ENCODE peak calls at places on chromosomes 1 and 21, in seven cellular contexts. T is astrocyte of the spinal cord, C is HFFc6, H is H9, E is Daoy, G is NCI-H1092 treated with DMSO at 0.1 percent for 48 hours, B is GOT3. Y is an unnamed sample.

GRCh38 chr21:37006521-37007291 is at the start of gene RIPPLY3:
- DNase-seq in T (peak), C (no peak), H (peak), E (peak), G (peak), B (no peak), Y (no peak)

GRCh38 chr1:14949270-14949835 is 204.2 kb upstream of the TMEM51 start:
- DNase-seq in T (no peak), C (no peak), H (no peak), E (no peak), G (no peak), B (no peak), Y (no peak)

GRCh38 chr1:244231572-244232315 is 180.7 kb downstream of the ZBTB18 start:
- DNase-seq in T (peak), C (peak), H (no peak), E (peak), G (peak), B (no peak), Y (peak)

GRCh38 chr1:50604580-50604979 is 181.3 kb upstream of the DMRTA2 start:
- DNase-seq in T (no peak), C (no peak), H (no peak), E (no peak), G (no peak), B (no peak), Y (no peak)

GRCh38 chr1:157239936-157240335 is 101.7 kb upstream of the ETV3 start:
- DNase-seq in T (no peak), C (no peak), H (no peak), E (no peak), G (no peak), B (no peak), Y (no peak)

GRCh38 chr1:205294175-205294913 is 27.2 kb downstream of the NUAK2 start:
- DNase-seq in T (peak), C (peak), H (peak), E (peak), G (no peak), B (peak), Y (no peak)

GRCh38 chr1:171753685-171754380 is 12.0 kb upstream of the VAMP4 start:
- DNase-seq in T (no peak), C (no peak), H (no peak), E (no peak), G (no peak), B (no peak), Y (no peak)

GRCh38 chr1:234607091-234608025 is 2.6 kb downstream of the IRF2BP2 start:
- DNase-seq in T (peak), C (no peak), H (no peak), E (peak), G (peak), B (no peak), Y (no peak)

GRCh38 chr1:115677172-115677542 is 35.4 kb downstream of the VANGL1 start:
- DNase-seq in T (peak), C (no peak), H (no peak), E (peak), G (no peak), B (no peak), Y (no peak)

GRCh38 chr1:201848230-201848629 is 19.3 kb downstream of the IPO9 start:
- DNase-seq in T (no peak), C (no peak), H (no peak), E (no peak), G (no peak), B (no peak), Y (no peak)

GRCh38 chr21:21183092-21183491 is 184.9 kb downstream of the NCAM2 start:
- DNase-seq in T (no peak), C (peak), H (no peak), E (no peak), G (no peak), B (no peak), Y (no peak)

GRCh38 chr1:21568006-21568746 is 59.0 kb downstream of the ALPL start:
- DNase-seq in T (peak), C (peak), H (no peak), E (no peak), G (no peak), B (no peak), Y (no peak)

GRCh38 chr1:102085896-102086295 is 89.2 kb upstream of the OLFM3 start:
- DNase-seq in T (no peak), C (no peak), H (no peak), E (no peak), G (no peak), B (no peak), Y (no peak)

GRCh38 chr21:36044056-36044455 is 16.3 kb downstream of the SETD4 start:
- DNase-seq in T (no peak), C (no peak), H (no peak), E (no peak), G (no peak), B (no peak), Y (no peak)

GRCh38 chr1:10774615-10775310 is 21.7 kb downstream of the CASZ1 start:
- DNase-seq in T (no peak), C (no peak), H (no peak), E (no peak), G (no peak), B (no peak), Y (no peak)

GRCh38 chr21:46544003-46544402 is 60.9 kb downstream of the S100B start:
- DNase-seq in T (no peak), C (no peak), H (no peak), E (no peak), G (no peak), B (no peak), Y (no peak)

GRCh38 chr21:45208627-45208951 is 79.1 kb downstream of the POFUT2 start:
- DNase-seq in T (peak), C (no peak), H (no peak), E (peak), G (no peak), B (no peak), Y (no peak)

GRCh38 chr1:211944733-211945500 is 90.4 kb downstream of the INTS7 start:
- DNase-seq in T (peak), C (no peak), H (peak), E (peak), G (no peak), B (no peak), Y (no peak)

GRCh38 chr1:231421971-231422797 is at the start of gene EGLN1:
- DNase-seq in T (peak), C (peak), H (peak), E (peak), G (peak), B (peak), Y (peak)

GRCh38 chr1:46202975-46203737 is at the start of gene LURAP1:
- DNase-seq in T (peak), C (peak), H (peak), E (no peak), G (no peak), B (no peak), Y (no peak)

GRCh38 chr1:116852910-116853309 is 56.8 kb upstream of the PTGFRN start:
- DNase-seq in T (peak), C (peak), H (no peak), E (peak), G (no peak), B (no peak), Y (no peak)

GRCh38 chr1:22794691-22795090 is 84.1 kb downstream of the EPHB2 start:
- DNase-seq in T (no peak), C (no peak), H (no peak), E (no peak), G (no peak), B (no peak), Y (no peak)

GRCh38 chr1:66331641-66332523 is 202.1 kb upstream of the SGIP1 start:
- DNase-seq in T (peak), C (peak), H (peak), E (peak), G (no peak), B (peak), Y (peak)

GRCh38 chr1:179591592-179592580 is at the start of gene TDRD5:
- DNase-seq in T (no peak), C (no peak), H (peak), E (peak), G (no peak), B (no peak), Y (no peak)

GRCh38 chr21:33384851-33385331 is 18.3 kb upstream of the IFNGR2 start:
- DNase-seq in T (no peak), C (no peak), H (no peak), E (no peak), G (no peak), B (no peak), Y (no peak)

GRCh38 chr1:111142358-111142975 is 2.4 kb downstream of the CEPT1 start:
- DNase-seq in T (no peak), C (no peak), H (no peak), E (no peak), G (no peak), B (no peak), Y (no peak)

GRCh38 chr1:69126761-69127160 is 441.0 kb upstream of the LRRC7 start:
- DNase-seq in T (no peak), C (no peak), H (no peak), E (no peak), G (no peak), B (no peak), Y (no peak)

GRCh38 chr1:111334169-111334568 is 43.5 kb downstream of the CHIA start:
- DNase-seq in T (peak), C (peak), H (peak), E (peak), G (peak), B (no peak), Y (peak)

Y was measured in Kasumi-1.